ENCODE peak calls at places on chromosome 15, in six cellular contexts. D is HepG2, Q is WTC11, G is GM12878, K is K562, W is HCT116. U is an unnamed sample.

GRCh38 chr15:85030301-85031049 is 48.8 kb downstream of the PDE8A start:
- DNase-seq in W (no peak), K (no peak), D (no peak), G (no peak), Q (no peak), U (no peak)

GRCh38 chr15:86634146-86634545 is 554.5 kb downstream of the AGBL1 start:
- DNase-seq in K (no peak), D (no peak), Q (no peak), G (no peak), W (no peak), U (no peak)

GRCh38 chr15:80970658-80971057 is 19.0 kb downstream of the MESD start:
- DNase-seq in W (no peak), D (no peak), K (no peak), Q (no peak), G (no peak), U (no peak)

GRCh38 chr15:84793431-84793830 is 23.7 kb upstream of the ALPK3 start:
- DNase-seq in Q (no peak), G (no peak), W (no peak), D (no peak), K (no peak), U (no peak)

GRCh38 chr15:69784808-69785550 is 312.7 kb downstream of the TLE3 start:
- DNase-seq in W (no peak), D (no peak), G (no peak), Q (no peak), K (no peak), U (no peak)

GRCh38 chr15:64249842-64250575 is 87.2 kb upstream of the PPIB start:
- DNase-seq in Q (no peak), G (no peak), W (no peak), K (no peak), D (no peak), U (no peak)

GRCh38 chr15:86055688-86056087 is 24.0 kb upstream of the AGBL1 start:
- DNase-seq in D (no peak), W (no peak), Q (no peak), G (no peak), K (no peak), U (no peak)

GRCh38 chr15:35657679-35658201 is 111.8 kb upstream of the DPH6 start:
- DNase-seq in G (no peak), Q (no peak), K (no peak), W (no peak), D (no peak), U (no peak)

GRCh38 chr15:69718916-69719315 is 266.3 kb downstream of the RPLP1 start:
- DNase-seq in G (no peak), W (no peak), Q (no peak), K (no peak), D (no peak), U (no peak)

GRCh38 chr15:95994418-95994817 is 336.1 kb upstream of the NR2F2 start:
- DNase-seq in D (no peak), G (no peak), W (no peak), K (no peak), Q (no peak), U (no peak)

GRCh38 chr15:69074011-69074842 is 59.7 kb downstream of the NOX5 start:
- DNase-seq in Q (peak; percentile 69), W (no peak), K (no peak), G (no peak), D (peak; percentile 20), U (peak; percentile 72)

GRCh38 chr15:58546635-58547627 is 115.1 kb downstream of the LIPC start:
- DNase-seq in G (no peak), W (peak; percentile 76), D (peak; percentile 83), Q (no peak), K (peak; percentile 90), U (no peak)

GRCh38 chr15:75109021-75109690 is 85.8 kb downstream of the PPCDC start:
- DNase-seq in D (no peak), Q (no peak), G (no peak), K (peak; percentile 7), W (no peak), U (no peak)

GRCh38 chr15:75107905-75108838 is 84.8 kb downstream of the PPCDC start:
- DNase-seq in G (peak; percentile 74), Q (no peak), W (peak; percentile 56), K (peak; percentile 14), D (peak; percentile 27), U (no peak)

GRCh38 chr15:75100679-75101078 is 77.3 kb downstream of the PPCDC start:
- DNase-seq in K (no peak), G (no peak), W (no peak), D (no peak), Q (no peak), U (no peak)

GRCh38 chr15:75107509-75107904 is 84.1 kb downstream of the PPCDC start:
- DNase-seq in D (no peak), W (no peak), K (no peak), Q (no peak), G (no peak), U (no peak)

GRCh38 chr15:75104804-75105557 is 81.6 kb downstream of the PPCDC start:
- DNase-seq in G (peak; percentile 88), K (peak; percentile 9), Q (no peak), D (peak; percentile 77), W (peak; percentile 88), U (peak; percentile 41)
- TF ChIP-seq SP1 in G (no peak), K (no peak), Q (no peak), D (no peak), W (peak; percentile 95), U (no peak)

DNA sequence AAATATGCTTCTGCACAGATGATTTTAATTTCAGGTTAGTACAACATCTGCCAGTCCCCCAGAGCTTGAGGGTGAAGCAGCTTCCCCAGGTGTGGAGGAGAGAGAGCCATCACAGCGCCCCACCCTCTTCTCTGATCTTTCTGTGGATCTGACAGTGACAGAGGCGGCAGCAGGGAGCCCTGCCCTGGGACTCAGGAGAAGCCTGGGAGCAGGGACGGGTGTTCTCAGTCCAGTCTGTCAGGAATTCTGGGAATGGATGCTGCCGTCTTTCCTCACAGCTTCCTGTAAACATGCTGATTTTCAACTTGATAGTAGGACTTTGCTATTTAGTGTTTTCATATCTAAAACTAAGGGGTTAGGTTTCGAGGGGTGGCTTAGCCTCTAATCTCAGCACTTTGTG is 11.4 kb upstream of the RAB8B start:
- DNase-seq in W (no peak), Q (no peak), D (peak; percentile 20), K (no peak), G (no peak), U (no peak)
- TF ChIP-seq SP1 in W (no peak), Q (no peak), D (no peak), K (no peak), G (no peak), U (no peak)

GRCh38 chr15:31867536-31868442 is 162.5 kb upstream of the CHRNA7 start:
- DNase-seq in W (peak; percentile 46), D (peak; percentile 20), Q (peak; percentile 69), G (peak; percentile 11), K (peak; percentile 50), U (peak; percentile 52)
- TF ChIP-seq SP1 in W (no peak), D (no peak), Q (no peak), G (no peak), K (no peak), U (no peak)

DNA sequence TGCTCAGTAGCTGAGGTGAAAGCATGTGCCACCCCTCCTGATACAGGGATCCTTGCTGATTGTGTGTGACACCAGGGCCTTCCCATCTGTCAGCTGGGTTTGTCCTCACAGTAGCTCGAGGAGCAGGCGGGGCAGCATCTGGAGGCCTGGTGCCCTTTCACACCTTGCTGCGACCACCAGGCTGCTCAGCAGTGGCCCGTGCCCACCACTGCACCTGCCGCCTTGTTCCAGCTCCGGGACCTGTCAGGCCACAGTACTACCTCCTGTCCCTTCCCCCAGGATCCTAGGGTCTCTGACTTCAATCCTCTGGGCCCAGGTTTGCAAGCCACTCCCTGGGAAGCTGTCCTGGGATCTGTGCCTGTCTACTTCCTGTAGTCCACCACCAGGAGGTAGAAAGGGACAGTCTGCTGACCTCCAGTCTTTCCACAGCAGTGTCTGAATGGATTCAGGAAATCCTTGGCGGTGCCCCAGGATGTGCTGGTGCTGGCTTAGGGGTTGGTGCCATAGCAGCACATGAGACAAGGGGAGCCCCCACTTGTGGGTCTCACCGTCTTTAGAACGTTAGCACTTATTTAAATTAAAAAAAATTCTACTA is 27.5 kb downstream of the APBA2 start:
- DNase-seq in K (no peak), G (no peak), D (no peak), Q (no peak), W (no peak), U (no peak)
- TF ChIP-seq SP1 in K (no peak), G (no peak), D (no peak), Q (no peak), W (no peak), U (no peak)

GRCh38 chr15:36805278-36805677 is 225.9 kb downstream of the CDIN1 start:
- DNase-seq in D (no peak), G (no peak), K (no peak), Q (no peak), W (no peak), U (no peak)
- TF ChIP-seq SP1 in D (no peak), G (no peak), K (no peak), Q (no peak), W (no peak), U (no peak)

GRCh38 chr15:47582283-47582682 is 135.0 kb upstream of the SEMA6D start:
- DNase-seq in W (no peak), G (no peak), K (no peak), Q (no peak), D (no peak), U (no peak)

GRCh38 chr15:47576921-47577474 is 140.3 kb upstream of the SEMA6D start:
- DNase-seq in D (no peak), G (no peak), W (no peak), K (no peak), Q (no peak), U (no peak)

GRCh38 chr15:47573673-47574072 is 143.6 kb upstream of the SEMA6D start:
- DNase-seq in W (no peak), D (no peak), Q (no peak), G (no peak), K (no peak), U (no peak)

GRCh38 chr15:47577476-47577875 is 139.8 kb upstream of the SEMA6D start:
- DNase-seq in K (no peak), Q (no peak), D (no peak), W (no peak), G (no peak), U (no peak)
- TF ChIP-seq SP1 in K (no peak), Q (no peak), D (no peak), W (no peak), G (no peak), U (no peak)

GRCh38 chr15:52421029-52421428 is 107.7 kb downstream of the MYO5A start:
- DNase-seq in W (no peak), Q (no peak), D (no peak), K (no peak), G (no peak), U (no peak)

GRCh38 chr15:52419494-52419893 is 109.2 kb downstream of the MYO5A start:
- DNase-seq in D (no peak), G (no peak), K (no peak), W (no peak), Q (no peak), U (no peak)

GRCh38 chr15:52424856-52425431 is 103.7 kb downstream of the MYO5A start:
- DNase-seq in D (no peak), G (no peak), Q (no peak), K (no peak), W (no peak), U (no peak)

GRCh38 chr15:52423852-52424251 is 104.8 kb downstream of the MYO5A start:
- DNase-seq in K (no peak), Q (no peak), G (no peak), D (no peak), W (no peak), U (no peak)

DNA sequence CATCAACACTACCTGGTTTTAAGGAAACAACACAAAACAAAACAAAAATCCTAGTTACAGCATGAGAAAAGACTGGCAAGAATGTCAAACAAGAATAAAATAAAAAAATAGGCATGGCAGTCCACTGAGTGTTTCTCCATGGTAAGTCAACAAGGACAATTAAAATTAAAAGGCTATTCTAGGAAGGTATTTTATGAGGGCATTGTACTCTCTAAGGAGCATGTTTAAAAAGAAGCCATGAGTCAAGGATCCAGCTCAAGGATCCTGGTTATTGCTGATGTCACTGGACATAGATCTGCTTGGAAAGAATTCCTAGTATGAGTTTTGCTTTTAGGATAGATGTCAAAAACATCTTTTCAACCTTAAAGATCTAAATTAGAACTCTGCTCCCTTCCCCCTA is 106.7 kb downstream of the MYO5A start:
- DNase-seq in G (no peak), K (no peak), W (no peak), D (no peak), Q (no peak), U (no peak)
- TF ChIP-seq SP1 in G (no peak), K (no peak), W (no peak), D (no peak), Q (no peak), U (no peak)

U was measured in HEK293T.